ENCODE peak calls at places on chromosomes 2 and 18, in four cellular contexts. One of them, this sample, is unnamed.
A peak's percentile ranks its signal among the peaks of the same experiment; 100 is the strongest.

GRCh38 chr18:59748628-59749360 is 51.6 kb upstream of the CCBE1 start:
- DNase-seq in stomach: no peak
- DNase-seq in tibial nerve: no peak
- DNase-seq in HepG2: no peak
- DNase-seq in this sample: no peak

GRCh38 chr2:47510745-47511144 is 107.8 kb downstream of the MSH2 start:
- DNase-seq in stomach: no peak
- DNase-seq in tibial nerve: no peak
- DNase-seq in HepG2: peak; percentile 12
- DNase-seq in this sample: no peak

GRCh38 chr18:74609535-74609934 is 11.9 kb downstream of the ZNF407 start:
- DNase-seq in stomach: no peak
- DNase-seq in tibial nerve: no peak
- DNase-seq in HepG2: no peak
- DNase-seq in this sample: no peak

GRCh38 chr18:6885992-6886823 is 156.7 kb downstream of the ARHGAP28 start:
- DNase-seq in stomach: peak; percentile 40
- DNase-seq in tibial nerve: no peak
- DNase-seq in HepG2: peak; percentile 35
- DNase-seq in this sample: peak; percentile 55

GRCh38 chr18:62498616-62499262 is 24.1 kb upstream of the ZCCHC2 start:
- DNase-seq in stomach: no peak
- DNase-seq in tibial nerve: no peak
- DNase-seq in HepG2: no peak
- DNase-seq in this sample: no peak

GRCh38 chr2:134401081-134401497 is 147.2 kb downstream of the MGAT5 start:
- DNase-seq in stomach: no peak
- DNase-seq in tibial nerve: no peak
- DNase-seq in HepG2: no peak
- DNase-seq in this sample: peak; percentile 50

GRCh38 chr2:27218614-27219013 is 1.4 kb downstream of the CAD start:
- DNase-seq in stomach: no peak
- DNase-seq in tibial nerve: no peak
- DNase-seq in HepG2: no peak
- DNase-seq in this sample: no peak

GRCh38 chr2:180983468-180984388 is 3.3 kb downstream of the UBE2E3 start:
- DNase-seq in stomach: no peak
- DNase-seq in tibial nerve: no peak
- DNase-seq in HepG2: peak; percentile 77
- DNase-seq in this sample: peak; percentile 55

GRCh38 chr2:24463271-24463670 is 27.8 kb upstream of the NCOA1 start:
- DNase-seq in stomach: no peak
- DNase-seq in tibial nerve: no peak
- DNase-seq in HepG2: no peak
- DNase-seq in this sample: no peak

GRCh38 chr18:68467966-68468365 is 246.9 kb downstream of the TMX3 start:
- DNase-seq in stomach: no peak
- DNase-seq in tibial nerve: no peak
- DNase-seq in HepG2: no peak
- DNase-seq in this sample: no peak

GRCh38 chr18:3450358-3451107 is 561 bp downstream of the TGIF1 start:
- DNase-seq in stomach: peak; percentile 71
- DNase-seq in tibial nerve: peak; percentile 47
- DNase-seq in HepG2: no peak
- DNase-seq in this sample: peak; percentile 70

GRCh38 chr2:113233593-113234550 is 44.8 kb downstream of the PAX8 start:
- DNase-seq in stomach: peak; percentile 61
- DNase-seq in tibial nerve: no peak
- DNase-seq in HepG2: peak; percentile 32
- DNase-seq in this sample: no peak

GRCh38 chr18:7233398-7233797 is 2.5 kb downstream of the LRRC30 start:
- DNase-seq in stomach: no peak
- DNase-seq in tibial nerve: no peak
- DNase-seq in HepG2: no peak
- DNase-seq in this sample: no peak

GRCh38 chr2:118670868-118671267 is 176.6 kb downstream of the EN1 start:
- DNase-seq in stomach: no peak
- DNase-seq in tibial nerve: no peak
- DNase-seq in HepG2: no peak
- DNase-seq in this sample: no peak

GRCh38 chr2:230899287-230899686 is 25.8 kb downstream of the GPR55 start:
- DNase-seq in stomach: peak; percentile 19
- DNase-seq in tibial nerve: no peak
- DNase-seq in HepG2: no peak
- DNase-seq in this sample: no peak

GRCh38 chr2:131042161-131042775 is 51.0 kb downstream of the FAM168B start:
- DNase-seq in stomach: no peak
- DNase-seq in tibial nerve: no peak
- DNase-seq in HepG2: no peak
- DNase-seq in this sample: no peak

GRCh38 chr2:24272907-24273306 is 87.4 kb downstream of the ITSN2 start:
- DNase-seq in stomach: no peak
- DNase-seq in tibial nerve: no peak
- DNase-seq in HepG2: no peak
- DNase-seq in this sample: no peak

GRCh38 chr2:46326231-46326980 is 29.2 kb downstream of the EPAS1 start:
- DNase-seq in stomach: no peak
- DNase-seq in tibial nerve: no peak
- DNase-seq in HepG2: peak; percentile 93
- DNase-seq in this sample: peak; percentile 60

GRCh38 chr2:178829299-178829698 is 22.1 kb upstream of the TTN start:
- DNase-seq in stomach: no peak
- DNase-seq in tibial nerve: no peak
- DNase-seq in HepG2: no peak
- DNase-seq in this sample: no peak

GRCh38 chr18:79951545-79952456 is at the start of gene SLC66A2:
- DNase-seq in stomach: peak; percentile 94
- DNase-seq in tibial nerve: peak; percentile 84
- DNase-seq in HepG2: peak; percentile 57
- DNase-seq in this sample: peak; percentile 94

GRCh38 chr18:42544901-42545300 is 570.6 kb downstream of the RIT2 start:
- DNase-seq in stomach: no peak
- DNase-seq in tibial nerve: no peak
- DNase-seq in HepG2: no peak
- DNase-seq in this sample: no peak

GRCh38 chr2:85429213-85429923 is 10.9 kb downstream of the SH2D6 start:
- DNase-seq in stomach: no peak
- DNase-seq in tibial nerve: no peak
- DNase-seq in HepG2: peak; percentile 27
- DNase-seq in this sample: no peak

GRCh38 chr2:120238728-120239487 is 13.7 kb upstream of the RALB start:
- DNase-seq in stomach: peak; percentile 69
- DNase-seq in tibial nerve: no peak
- DNase-seq in HepG2: peak; percentile 76
- DNase-seq in this sample: no peak

DNA sequence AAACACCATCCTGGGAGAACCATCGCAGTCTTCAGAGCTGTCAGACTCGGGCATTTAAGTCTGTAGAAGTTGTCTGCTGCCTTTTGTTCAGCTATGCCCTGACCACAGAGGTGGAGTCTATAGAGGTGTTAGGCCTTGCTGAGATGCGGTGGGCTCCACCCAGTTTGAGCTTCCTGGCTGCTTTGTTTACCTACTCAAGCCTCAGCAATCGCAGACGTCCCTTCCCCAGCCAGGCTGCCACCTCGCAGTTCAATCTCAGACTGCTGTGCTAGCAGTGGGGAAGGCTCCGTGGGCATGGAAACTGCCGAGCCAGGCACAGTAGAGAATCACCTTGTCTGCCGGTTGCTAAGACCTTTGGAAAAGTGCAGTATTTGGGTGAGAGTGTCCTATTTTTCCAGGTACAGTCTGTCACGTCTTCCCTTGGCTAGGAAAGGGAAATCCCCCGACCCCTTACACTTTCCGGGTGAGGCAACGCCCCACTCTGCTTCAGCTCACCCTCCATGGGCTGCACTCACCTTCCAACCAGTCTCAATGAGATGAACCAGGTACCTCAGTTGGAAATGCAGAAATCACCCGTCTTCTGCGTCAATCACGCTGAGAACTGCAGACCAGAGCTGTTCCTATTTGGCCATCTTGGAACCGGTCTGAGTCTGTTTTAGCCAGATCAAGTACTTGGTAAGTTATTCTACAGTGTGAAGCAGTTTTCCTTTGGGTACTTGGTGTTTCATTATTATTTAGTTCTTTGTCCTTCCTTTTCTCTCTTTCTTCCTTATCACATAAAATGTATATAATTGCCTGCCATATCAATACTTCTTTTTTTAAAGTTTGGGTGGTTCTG is 71.5 kb downstream of the CDC42EP3 start:
- DNase-seq in stomach: peak; percentile 48
- DNase-seq in tibial nerve: no peak
- DNase-seq in HepG2: no peak
- DNase-seq in this sample: peak; percentile 34
- TF ChIP-seq POLR2A in stomach: no peak
- TF ChIP-seq POLR2A in tibial nerve: no peak
- TF ChIP-seq POLR2A in HepG2: no peak
- TF ChIP-seq POLR2A in this sample: no peak

GRCh38 chr2:160207804-160208661 is 8.0 kb upstream of the ITGB6 start:
- DNase-seq in stomach: peak; percentile 82
- DNase-seq in tibial nerve: peak; percentile 34
- DNase-seq in HepG2: peak; percentile 70
- DNase-seq in this sample: peak; percentile 75
- H3K4me3 ChIP-seq in stomach: no peak overlapping the region
- H3K4me3 ChIP-seq in tibial nerve: no peak overlapping the region
- H3K4me3 ChIP-seq in HepG2: peak overlapping the region; percentile 6
- H3K4me3 ChIP-seq in this sample: no peak overlapping the region

GRCh38 chr18:22169011-22169888 is at the start of gene GATA6:
- DNase-seq in stomach: peak; percentile 95
- DNase-seq in tibial nerve: peak; percentile 45
- DNase-seq in HepG2: peak; percentile 84
- DNase-seq in this sample: peak; percentile 98
- TF ChIP-seq POLR2A in stomach: no peak
- TF ChIP-seq POLR2A in tibial nerve: no peak
- TF ChIP-seq POLR2A in HepG2: peak; percentile 53
- TF ChIP-seq POLR2A in this sample: peak; percentile 100

GRCh38 chr18:48959551-48959920 is 8.8 kb upstream of the SMAD7 start:
- DNase-seq in stomach: no peak
- DNase-seq in tibial nerve: no peak
- DNase-seq in HepG2: no peak
- DNase-seq in this sample: no peak

GRCh38 chr18:48958951-48959350 is 8.2 kb upstream of the SMAD7 start:
- DNase-seq in stomach: no peak
- DNase-seq in tibial nerve: no peak
- DNase-seq in HepG2: no peak
- DNase-seq in this sample: no peak

GRCh38 chr18:48962252-48962856 is 11.6 kb upstream of the SMAD7 start:
- DNase-seq in stomach: no peak
- DNase-seq in tibial nerve: no peak
- DNase-seq in HepG2: no peak
- DNase-seq in this sample: no peak

GRCh38 chr18:48961547-48961946 is 10.8 kb upstream of the SMAD7 start:
- DNase-seq in stomach: no peak
- DNase-seq in tibial nerve: no peak
- DNase-seq in HepG2: no peak
- DNase-seq in this sample: no peak

GRCh38 chr18:48959921-48960920 is 9.5 kb upstream of the SMAD7 start:
- DNase-seq in stomach: no peak
- DNase-seq in tibial nerve: no peak
- DNase-seq in HepG2: no peak
- DNase-seq in this sample: no peak
- H3K4me3 ChIP-seq in stomach: no peak overlapping the region
- H3K4me3 ChIP-seq in tibial nerve: no peak overlapping the region
- H3K4me3 ChIP-seq in HepG2: no peak overlapping the region
- H3K4me3 ChIP-seq in this sample: no peak overlapping the region

GRCh38 chr18:12306752-12307151 is 1.3 kb upstream of the TUBB6 start:
- DNase-seq in stomach: no peak
- DNase-seq in tibial nerve: no peak
- DNase-seq in HepG2: no peak
- DNase-seq in this sample: no peak

GRCh38 chr18:12309683-12310198 is 1.7 kb downstream of the TUBB6 start:
- DNase-seq in stomach: no peak
- DNase-seq in tibial nerve: no peak
- DNase-seq in HepG2: no peak
- DNase-seq in this sample: no peak

GRCh38 chr18:12308386-12309100 is 502 bp downstream of the TUBB6 start:
- DNase-seq in stomach: peak; percentile 70
- DNase-seq in tibial nerve: peak; percentile 73
- DNase-seq in HepG2: peak; percentile 29
- DNase-seq in this sample: peak; percentile 79

GRCh38 chr18:12307251-12307736 is 747 bp upstream of the TUBB6 start:
- DNase-seq in stomach: no peak
- DNase-seq in tibial nerve: peak; percentile 36
- DNase-seq in HepG2: no peak
- DNase-seq in this sample: no peak

GRCh38 chr18:12307871-12308385 is at the start of gene TUBB6:
- DNase-seq in stomach: peak; percentile 47
- DNase-seq in tibial nerve: peak; percentile 37
- DNase-seq in HepG2: no peak
- DNase-seq in this sample: peak; percentile 53
- TF ChIP-seq POLR2A in stomach: no peak
- TF ChIP-seq POLR2A in tibial nerve: peak; percentile 41
- TF ChIP-seq POLR2A in HepG2: no peak
- TF ChIP-seq POLR2A in this sample: no peak

DNA sequence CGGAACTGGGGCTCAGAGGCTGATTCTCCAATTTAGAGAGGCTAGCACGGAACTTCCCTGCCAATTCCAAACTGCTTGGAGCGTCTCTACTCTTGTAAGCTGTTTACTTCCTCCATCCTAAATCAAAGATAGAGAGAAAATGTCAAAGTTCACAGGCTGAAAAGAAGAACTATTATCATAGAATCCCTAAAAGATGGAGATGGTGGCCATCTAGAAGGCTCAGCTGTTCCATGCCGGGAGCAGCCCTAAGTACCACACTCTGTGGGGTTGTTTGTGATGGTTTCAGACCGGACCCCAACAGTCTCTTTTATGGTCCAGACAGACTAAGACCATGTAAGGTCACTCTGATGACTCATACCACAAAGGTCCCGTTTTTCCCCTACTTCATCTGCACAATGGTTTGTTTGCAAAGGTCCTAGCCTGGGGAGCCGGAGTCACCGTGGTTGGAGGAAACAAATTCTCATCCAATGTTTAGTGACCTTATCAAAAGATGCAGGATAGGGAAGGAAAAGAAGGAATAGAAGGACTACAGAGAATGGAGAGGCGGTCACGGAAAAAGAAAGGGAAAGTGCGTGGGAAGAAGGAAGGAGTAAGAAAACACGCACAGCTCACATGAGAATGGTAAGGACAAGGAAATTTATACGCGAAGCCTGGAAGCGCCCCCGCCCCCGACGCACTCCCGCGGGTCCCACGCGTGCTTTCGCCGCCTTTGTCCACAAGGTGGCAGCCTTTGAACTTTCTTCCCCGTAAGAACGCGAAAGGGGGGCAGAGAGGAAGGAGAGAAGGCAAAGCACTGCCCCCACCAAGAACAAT is 463 bp upstream of the ANTXR1 start:
- DNase-seq in stomach: peak; percentile 54
- DNase-seq in tibial nerve: peak; percentile 55
- DNase-seq in HepG2: peak; percentile 66
- DNase-seq in this sample: peak; percentile 48
- H3K4me3 ChIP-seq in stomach: peak overlapping the region; percentile 64
- H3K4me3 ChIP-seq in tibial nerve: peak overlapping the region; percentile 74
- H3K4me3 ChIP-seq in HepG2: peak overlapping the region; percentile 94
- H3K4me3 ChIP-seq in this sample: no peak overlapping the region

GRCh38 chr2:43269074-43269572 is 42.7 kb upstream of the ZFP36L2 start:
- DNase-seq in stomach: peak; percentile 59
- DNase-seq in tibial nerve: peak; percentile 85
- DNase-seq in HepG2: no peak
- DNase-seq in this sample: peak; percentile 80
- TF ChIP-seq POLR2A in stomach: no peak
- TF ChIP-seq POLR2A in tibial nerve: no peak
- TF ChIP-seq POLR2A in HepG2: no peak
- TF ChIP-seq POLR2A in this sample: no peak

This sample was measured in body of pancreas.